ENCODE peak calls at places on chromosomes 3 and 15, in ten cellular contexts. L is GF-D8; M is kidney tubule cell; P is NCI-H146; J is AG08395; I is hepatic stellate cell; W is aorta; K is naive thymus-derived CD8-positive, alpha-beta T cell; T is substantia nigra; H is HCEC 1CT. U is an unnamed sample.

GRCh38 chr3:130897316-130897715 is 3.4 kb downstream of the ATP2C1 start:
- DNase-seq in L (no peak), H (no peak), I (no peak), J (no peak), M (peak), K (no peak), T (no peak), W (no peak), P (no peak), U (no peak)

GRCh38 chr3:39166134-39166710 is 12.8 kb upstream of the CSRNP1 start:
- DNase-seq in L (no peak), T (no peak), H (peak), P (no peak), W (no peak), J (peak), I (peak), M (peak), K (no peak), U (peak)

GRCh38 chr3:172061724-172062184 is 22.4 kb downstream of the FNDC3B start:
- DNase-seq in M (peak), T (no peak), P (no peak), H (peak), J (peak), L (peak), W (no peak), K (no peak), I (no peak), U (no peak)

GRCh38 chr15:89071471-89071870 is 16.8 kb upstream of the ABHD2 start:
- DNase-seq in H (no peak), P (no peak), M (no peak), W (no peak), J (no peak), T (no peak), K (no peak), I (no peak), L (no peak), U (no peak)

GRCh38 chr3:3180421-3180820 is 930 bp upstream of the CRBN start:
- DNase-seq in T (no peak), I (no peak), L (no peak), M (no peak), K (no peak), J (no peak), P (no peak), W (no peak), H (no peak), U (no peak)

GRCh38 chr3:183551930-183552329 is 3.6 kb downstream of the KLHL6 start:
- DNase-seq in H (no peak), K (no peak), P (no peak), W (no peak), T (no peak), I (no peak), J (no peak), L (no peak), M (no peak), U (no peak)

GRCh38 chr3:141605883-141606282 is 119.1 kb downstream of the RASA2 start:
- DNase-seq in P (no peak), J (no peak), K (no peak), M (no peak), H (peak), L (no peak), I (no peak), W (no peak), T (no peak), U (no peak)

GRCh38 chr3:109731639-109732473 is 394.5 kb upstream of the DPPA4 start:
- DNase-seq in K (peak), P (peak), J (peak), I (peak), L (no peak), W (no peak), T (no peak), M (peak), H (peak), U (peak)

GRCh38 chr3:111319598-111319997 is 222.4 kb upstream of the CD96 start:
- DNase-seq in J (no peak), W (no peak), M (no peak), H (no peak), L (no peak), T (no peak), K (no peak), I (no peak), P (no peak), U (no peak)